ENCODE peak calls at places on chromosomes 16 and 17, in four cellular contexts. One of them, this sample, is unnamed.
A peak's percentile ranks its signal among the peaks of the same experiment; 100 is the strongest.

GRCh38 chr16:53043462-53043861 is 9.2 kb downstream of the CHD9NB start:
- DNase-seq in H9: no peak
- DNase-seq in H1: no peak
- DNase-seq in IMR-90: no peak
- DNase-seq in this sample: no peak

GRCh38 chr17:61065263-61065773 is 334.3 kb upstream of the TBX2 start:
- DNase-seq in H9: no peak
- DNase-seq in H1: no peak
- DNase-seq in IMR-90: peak; percentile 36
- DNase-seq in this sample: peak; percentile 34

GRCh38 chr16:64428463-64428862 is 693.4 kb downstream of the CDH11 start:
- DNase-seq in H1: no peak
- DNase-seq in IMR-90: peak; percentile 81
- DNase-seq in H9: no peak
- DNase-seq in this sample: peak; percentile 56

GRCh38 chr17:47131761-47132160 is 57.3 kb downstream of the CDC27 start:
- DNase-seq in H9: no peak
- DNase-seq in H1: no peak
- DNase-seq in IMR-90: peak; percentile 26
- DNase-seq in this sample: no peak

GRCh38 chr16:73248316-73248715 is 200.4 kb upstream of the ZFHX3 start:
- DNase-seq in H1: no peak
- DNase-seq in H9: no peak
- DNase-seq in IMR-90: no peak
- DNase-seq in this sample: no peak

GRCh38 chr17:77189148-77189547 is 48.4 kb downstream of the SEC14L1 start:
- DNase-seq in IMR-90: no peak
- DNase-seq in H1: no peak
- DNase-seq in H9: no peak
- DNase-seq in this sample: no peak

GRCh38 chr17:76124582-76125390 is 16.3 kb downstream of the FOXJ1 start:
- DNase-seq in H9: peak; percentile 84
- DNase-seq in H1: peak; percentile 75
- DNase-seq in IMR-90: no peak
- DNase-seq in this sample: no peak

GRCh38 chr17:45857977-45858708 is 13.5 kb downstream of the SPPL2C start:
- DNase-seq in H9: peak; percentile 79
- DNase-seq in H1: peak; percentile 70
- DNase-seq in IMR-90: peak; percentile 12
- DNase-seq in this sample: peak; percentile 43

GRCh38 chr16:58442547-58442946 is 50.3 kb downstream of the GINS3 start:
- DNase-seq in H1: no peak
- DNase-seq in H9: no peak
- DNase-seq in IMR-90: no peak
- DNase-seq in this sample: no peak

GRCh38 chr16:47460301-47460754 is 535 bp downstream of the ITFG1 start:
- DNase-seq in H9: no peak
- DNase-seq in IMR-90: no peak
- DNase-seq in H1: no peak
- DNase-seq in this sample: peak; percentile 24

GRCh38 chr16:47463771-47464624 is 2.9 kb downstream of the PHKB start:
- DNase-seq in H9: no peak
- DNase-seq in IMR-90: no peak
- DNase-seq in H1: no peak
- DNase-seq in this sample: no peak

GRCh38 chr16:47460755-47461597 is at the start of the genes ITFG1 and PHKB:
- DNase-seq in H9: peak; percentile 90
- DNase-seq in IMR-90: peak; percentile 90
- DNase-seq in H1: peak; percentile 92
- DNase-seq in this sample: peak; percentile 94

GRCh38 chr16:47459603-47460002 is 1.3 kb downstream of the ITFG1 start:
- DNase-seq in IMR-90: no peak
- DNase-seq in H9: no peak
- DNase-seq in H1: no peak
- DNase-seq in this sample: no peak

DNA sequence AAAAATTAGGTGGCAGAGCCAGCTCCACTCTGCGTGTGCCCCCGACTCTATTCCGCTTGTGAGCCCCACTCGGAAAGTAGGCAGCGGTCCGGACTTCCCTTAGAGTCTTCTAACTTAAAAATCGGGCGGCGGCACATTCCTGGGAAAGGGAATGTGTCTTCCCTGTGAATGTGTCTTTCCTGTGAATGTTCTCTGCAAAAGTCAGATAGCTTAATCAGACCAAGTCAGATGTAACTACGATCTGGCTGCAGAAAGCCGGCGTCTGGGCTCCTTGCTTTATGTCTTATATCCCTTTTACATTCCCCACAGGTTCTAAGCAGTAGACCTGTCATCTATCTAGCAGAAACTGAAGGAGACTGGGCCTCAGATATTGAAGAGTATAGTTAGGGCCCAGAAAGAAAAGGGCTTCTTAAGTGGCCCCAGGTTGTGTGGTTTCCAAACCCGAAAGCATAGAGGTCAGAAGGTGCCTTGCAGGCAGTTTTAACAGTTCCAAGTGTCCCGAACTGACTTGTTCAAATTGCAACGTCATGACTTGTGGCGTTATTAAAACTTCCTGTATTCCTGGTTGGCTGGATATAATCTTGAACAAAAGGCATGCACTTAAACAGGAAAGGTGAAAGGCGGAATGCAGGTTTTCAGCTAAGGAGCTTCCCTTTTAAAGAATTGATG is 601 bp downstream of the PHKB start:
- DNase-seq in H1: no peak
- DNase-seq in H9: no peak
- DNase-seq in IMR-90: peak; percentile 48
- DNase-seq in this sample: peak; percentile 69
- H3K14ac ChIP-seq in H1: no peak overlapping the region
- H3K14ac ChIP-seq in H9: no peak overlapping the region
- H3K14ac ChIP-seq in IMR-90: peak overlapping the region; percentile 32
- H3K14ac ChIP-seq in this sample: peak overlapping the region; percentile 88

GRCh38 chr16:832652-833336 is 32.3 kb upstream of the GNG13 start:
- DNase-seq in H9: no peak
- DNase-seq in IMR-90: no peak
- DNase-seq in H1: no peak
- DNase-seq in this sample: no peak

GRCh38 chr16:828891-829290 is 28.4 kb upstream of the GNG13 start:
- DNase-seq in H9: no peak
- DNase-seq in IMR-90: no peak
- DNase-seq in H1: no peak
- DNase-seq in this sample: no peak

GRCh38 chr16:831571-832443 is 31.3 kb upstream of the GNG13 start:
- DNase-seq in IMR-90: no peak
- DNase-seq in H9: no peak
- DNase-seq in H1: no peak
- DNase-seq in this sample: no peak

GRCh38 chr16:830871-831570 is 30.5 kb upstream of the GNG13 start:
- DNase-seq in H9: no peak
- DNase-seq in IMR-90: no peak
- DNase-seq in H1: no peak
- DNase-seq in this sample: no peak

DNA sequence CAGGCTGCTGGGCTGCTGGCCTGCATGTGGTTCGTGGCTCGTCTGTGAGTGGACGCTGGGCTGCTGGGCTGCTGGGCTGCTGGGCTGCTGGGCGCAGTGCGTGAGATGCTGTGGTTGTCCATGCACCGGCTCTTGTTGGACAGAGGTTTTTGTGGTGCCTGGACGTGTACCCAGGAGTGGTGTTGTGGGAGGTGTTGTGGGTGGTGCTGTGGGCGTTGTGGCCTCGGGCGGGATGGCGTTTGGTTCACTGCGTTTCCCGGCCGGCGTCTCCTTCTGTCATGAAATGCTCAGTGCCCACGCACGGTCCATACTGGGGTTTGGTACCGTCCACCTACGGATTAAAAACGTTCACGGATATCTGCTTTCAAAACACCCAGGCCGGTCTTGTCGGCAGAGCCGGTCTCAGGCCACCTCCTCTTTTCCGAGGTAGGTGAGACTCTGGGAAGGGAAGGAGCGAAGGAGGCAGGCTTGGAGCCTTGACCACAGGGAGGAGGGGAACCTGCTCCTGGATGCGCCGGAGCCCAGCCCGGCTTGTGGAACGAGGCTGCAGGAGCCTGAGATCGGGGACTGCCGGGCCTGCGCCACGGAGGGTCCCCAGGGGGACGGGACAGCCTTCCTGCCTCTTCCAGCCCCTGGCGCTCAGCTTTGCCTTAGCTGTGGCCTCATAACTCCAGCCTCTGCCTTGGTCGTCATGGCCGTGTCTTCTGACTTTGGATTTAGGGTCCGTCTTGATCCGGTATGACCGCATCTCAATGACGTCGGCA is 29.8 kb upstream of the GNG13 start:
- DNase-seq in H9: no peak
- DNase-seq in IMR-90: no peak
- DNase-seq in H1: no peak
- DNase-seq in this sample: no peak
- H3K14ac ChIP-seq in H9: no peak overlapping the region
- H3K14ac ChIP-seq in IMR-90: no peak overlapping the region
- H3K14ac ChIP-seq in H1: no peak overlapping the region
- H3K14ac ChIP-seq in this sample: no peak overlapping the region

DNA sequence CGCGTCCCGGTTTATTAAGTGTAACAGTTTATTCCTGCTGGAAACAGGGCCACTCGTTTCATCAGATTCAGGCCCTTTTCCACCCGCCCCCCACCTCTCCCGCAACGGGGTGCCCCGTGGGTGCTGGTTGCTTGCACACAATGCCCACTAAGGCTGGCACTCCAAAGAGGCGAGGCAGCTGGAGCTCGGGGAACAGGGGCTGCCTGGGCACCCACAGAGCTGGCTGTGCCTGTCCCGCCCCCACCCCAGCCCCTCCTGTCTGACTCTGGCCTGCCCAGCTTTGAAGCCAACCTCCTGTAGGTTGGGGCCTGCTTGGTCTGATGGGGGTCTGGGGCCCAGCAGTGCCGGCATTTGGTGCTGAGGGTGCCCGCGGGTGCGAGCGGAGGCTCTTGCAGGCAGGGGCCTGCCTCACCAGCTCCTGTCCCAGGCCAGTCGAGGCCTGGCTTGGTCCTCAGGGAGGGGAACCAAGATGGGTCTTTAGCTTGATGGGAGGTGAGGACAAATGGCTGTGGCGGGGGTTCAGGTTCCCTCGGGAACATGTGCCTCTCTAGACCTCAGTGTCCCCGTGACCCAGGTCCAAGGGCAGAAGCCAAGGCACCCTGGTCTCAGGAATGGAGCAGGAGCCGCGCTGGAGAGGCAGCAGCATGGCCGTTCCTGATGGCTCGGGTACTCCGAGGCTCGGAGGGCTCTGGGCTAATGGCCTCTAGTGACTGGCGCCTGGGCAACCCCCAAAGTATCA is 20.1 kb downstream of the MYBBP1A start:
- DNase-seq in H1: peak; percentile 66
- DNase-seq in IMR-90: no peak
- DNase-seq in H9: no peak
- DNase-seq in this sample: no peak
- H3K14ac ChIP-seq in H1: no peak overlapping the region
- H3K14ac ChIP-seq in IMR-90: no peak overlapping the region
- H3K14ac ChIP-seq in H9: no peak overlapping the region
- H3K14ac ChIP-seq in this sample: no peak overlapping the region

GRCh38 chr17:38886643-38887010 is 16.8 kb downstream of the LASP1 start:
- DNase-seq in IMR-90: no peak
- DNase-seq in H1: no peak
- DNase-seq in H9: no peak
- DNase-seq in this sample: no peak
- H3K14ac ChIP-seq in IMR-90: no peak overlapping the region
- H3K14ac ChIP-seq in H1: no peak overlapping the region
- H3K14ac ChIP-seq in H9: no peak overlapping the region
- H3K14ac ChIP-seq in this sample: no peak overlapping the region

DNA sequence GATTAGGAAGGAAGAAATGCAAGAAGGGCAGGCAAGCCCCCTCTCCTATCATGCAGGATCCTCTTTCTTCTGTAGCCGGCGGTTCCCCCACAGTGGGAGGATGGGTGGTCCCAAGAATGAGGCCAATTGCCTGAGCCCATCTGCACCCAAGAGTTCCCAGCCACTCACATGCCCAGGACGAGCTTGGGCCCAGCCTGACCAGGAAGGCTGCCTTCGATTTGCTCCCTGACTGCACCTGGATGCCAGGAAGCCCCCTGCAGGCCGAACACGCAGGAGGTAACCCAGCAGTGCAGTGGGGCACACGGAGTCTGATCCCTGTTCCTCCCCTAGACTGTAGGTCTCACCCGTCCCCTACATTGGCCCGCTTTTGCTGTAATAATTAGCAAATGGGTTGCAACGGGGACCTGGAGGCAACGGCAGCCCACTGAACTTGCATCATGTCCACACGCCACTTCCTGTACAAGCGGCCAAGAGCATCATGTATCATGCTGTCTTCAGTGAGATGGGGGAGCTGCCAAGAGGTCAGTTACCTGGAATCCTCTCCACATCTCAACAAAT is 67.5 kb downstream of the AMFR start:
- DNase-seq in IMR-90: no peak
- DNase-seq in H1: peak; percentile 66
- DNase-seq in H9: peak; percentile 78
- DNase-seq in this sample: no peak
- H3K14ac ChIP-seq in IMR-90: peak overlapping the region; percentile 86
- H3K14ac ChIP-seq in H1: no peak overlapping the region
- H3K14ac ChIP-seq in H9: no peak overlapping the region
- H3K14ac ChIP-seq in this sample: peak overlapping the region; percentile 55

DNA sequence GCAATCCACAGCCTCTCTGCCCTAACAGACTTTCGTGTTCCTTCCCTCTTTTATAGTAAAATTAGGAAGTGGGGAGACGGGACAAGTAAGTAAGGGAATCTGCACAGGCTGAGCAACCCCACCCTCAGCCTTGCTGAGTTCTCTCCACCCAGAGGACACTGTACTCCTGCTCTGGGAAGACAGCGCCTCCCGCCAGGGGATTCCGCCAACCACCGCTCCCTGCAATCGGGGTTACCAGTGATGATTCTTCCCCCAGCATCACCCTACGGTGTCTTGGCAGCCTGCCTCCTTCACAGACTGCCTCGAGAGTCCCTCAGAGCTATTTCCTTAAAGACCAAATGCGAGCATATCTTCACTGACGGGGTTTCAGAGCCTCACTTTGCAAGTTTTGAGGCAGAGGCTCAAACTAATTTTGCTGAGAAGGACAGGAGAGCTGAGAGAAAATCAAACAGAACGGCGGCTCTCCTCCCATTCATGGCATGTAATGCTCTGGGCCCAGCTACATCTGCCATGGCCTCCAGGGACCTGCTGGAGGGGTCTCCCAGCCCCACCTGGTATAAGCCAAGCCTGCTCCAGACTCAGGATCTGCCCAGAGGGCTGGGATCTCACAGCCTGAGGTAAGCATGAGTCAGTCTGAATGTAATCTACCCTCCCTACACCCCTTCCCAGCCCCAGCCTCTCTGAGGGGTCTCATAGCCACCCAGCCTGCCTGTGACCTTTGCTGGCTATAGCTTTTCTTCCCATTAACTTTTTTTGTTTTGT is 22.7 kb upstream of the ASGR2 start:
- DNase-seq in IMR-90: no peak
- DNase-seq in H9: no peak
- DNase-seq in H1: no peak
- DNase-seq in this sample: no peak
- H3K14ac ChIP-seq in IMR-90: no peak overlapping the region
- H3K14ac ChIP-seq in H9: no peak overlapping the region
- H3K14ac ChIP-seq in H1: no peak overlapping the region
- H3K14ac ChIP-seq in this sample: no peak overlapping the region

This sample was measured in mesenchymal stem cell.